ENCODE peak calls at places on chromosomes 5 and 9, in eight cellular contexts. H is epithelial cell of esophagus, X is Peyer's patch, C is AG10803, M is ovary, R is body of pancreas, O is psoas muscle, P is tibial nerve. W is an unnamed sample.

GRCh38 chr5:124628721-124629596 is 117.5 kb downstream of the ZNF608 start:
- DNase-seq in H (peak), X (no peak), C (peak), M (peak), R (no peak), O (peak), P (no peak), W (peak)

GRCh38 chr9:86741311-86742215 is 205.7 kb downstream of the GAS1 start:
- DNase-seq in H (peak), X (no peak), C (peak), M (no peak), R (peak), O (no peak), P (no peak), W (peak)

GRCh38 chr5:168793844-168794837 is 215.0 kb upstream of the PANK3 start:
- DNase-seq in H (peak), X (no peak), C (peak), M (peak), R (no peak), O (no peak), P (no peak), W (peak)

GRCh38 chr9:134656334-134657034 is 14.9 kb downstream of the COL5A1 start:
- DNase-seq in H (no peak), X (no peak), C (no peak), M (no peak), R (no peak), O (no peak), P (no peak), W (no peak)

GRCh38 chr5:74762599-74762998 is 4.3 kb downstream of the GFM2 start:
- DNase-seq in H (peak), X (no peak), C (peak), M (no peak), R (no peak), O (no peak), P (no peak), W (peak)

GRCh38 chr9:136599811-136600660 is 54.2 kb upstream of the NOTCH1 start:
- DNase-seq in H (no peak), X (no peak), C (no peak), M (no peak), R (no peak), O (no peak), P (no peak), W (no peak)

GRCh38 chr9:95570646-95571045 is 53.9 kb upstream of the PTCH1 start:
- DNase-seq in H (no peak), X (no peak), C (peak), M (no peak), R (no peak), O (no peak), P (no peak), W (peak)

GRCh38 chr5:82735160-82735789 is 341.9 kb downstream of the TMEM167A start:
- DNase-seq in H (peak), X (no peak), C (no peak), M (no peak), R (no peak), O (no peak), P (no peak), W (peak)

GRCh38 chr9:126723807-126724172 is 81.0 kb upstream of the ZBTB43 start:
- DNase-seq in H (no peak), X (no peak), C (no peak), M (no peak), R (no peak), O (no peak), P (peak), W (no peak)

GRCh38 chr9:98272083-98272482 is 16.6 kb upstream of the TBC1D2 start:
- DNase-seq in H (no peak), X (no peak), C (no peak), M (no peak), R (no peak), O (no peak), P (no peak), W (no peak)

GRCh38 chr9:87703636-87704276 is 22.2 kb upstream of the CTSL start:
- DNase-seq in H (peak), X (no peak), C (no peak), M (no peak), R (peak), O (no peak), P (no peak), W (no peak)

DNA sequence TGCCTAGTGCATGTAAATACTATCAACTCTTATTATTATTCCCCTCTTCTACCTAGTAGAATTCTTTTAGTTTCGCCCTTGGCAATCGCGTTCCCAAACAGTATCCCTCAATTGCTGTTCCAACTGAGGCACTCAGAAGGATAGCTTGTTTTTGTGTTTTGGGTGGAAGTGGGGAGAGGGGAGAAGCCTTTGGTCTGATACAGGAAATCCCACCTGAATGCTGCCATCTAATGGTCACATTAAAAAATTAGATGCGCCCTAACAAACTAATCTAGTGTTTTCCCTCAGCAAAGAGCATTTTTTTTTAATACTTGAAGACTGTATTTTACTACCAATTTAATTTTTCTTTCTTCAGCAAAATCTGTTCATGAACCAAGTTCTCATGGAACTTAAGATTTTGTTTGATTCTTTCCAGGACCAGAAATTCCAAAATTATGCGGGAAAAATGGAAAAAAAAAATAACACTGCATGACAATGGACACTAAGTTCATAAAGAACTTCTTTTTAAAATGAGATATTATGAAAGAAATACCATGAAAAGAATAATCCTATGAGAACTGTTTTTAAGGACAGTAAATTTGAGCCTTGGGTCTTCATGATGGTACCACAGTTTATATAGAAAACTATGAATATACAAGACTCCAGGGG is 22.2 kb upstream of the GLDC start:
- DNase-seq in H (peak), X (no peak), C (peak), M (no peak), R (no peak), O (no peak), P (no peak), W (no peak)
- TF ChIP-seq CTCF in H (peak), X (no peak), C (peak), M (no peak), R (peak), O (peak), P (peak), W (peak)

GRCh38 chr5:149605354-149605997 is 24.2 kb downstream of the ARHGEF37 start:
- DNase-seq in H (peak), X (no peak), C (no peak), M (no peak), R (no peak), O (no peak), P (no peak), W (no peak)

GRCh38 chr5:149604321-149604720 is 23.0 kb downstream of the ARHGEF37 start:
- DNase-seq in H (no peak), X (no peak), C (no peak), M (no peak), R (no peak), O (no peak), P (no peak), W (no peak)

GRCh38 chr5:149603210-149603609 is 21.9 kb downstream of the ARHGEF37 start:
- DNase-seq in H (peak), X (no peak), C (no peak), M (no peak), R (no peak), O (no peak), P (no peak), W (no peak)

GRCh38 chr5:149608936-149609502 is 27.7 kb downstream of the ARHGEF37 start:
- DNase-seq in H (peak), X (no peak), C (no peak), M (no peak), R (no peak), O (no peak), P (no peak), W (no peak)

DNA sequence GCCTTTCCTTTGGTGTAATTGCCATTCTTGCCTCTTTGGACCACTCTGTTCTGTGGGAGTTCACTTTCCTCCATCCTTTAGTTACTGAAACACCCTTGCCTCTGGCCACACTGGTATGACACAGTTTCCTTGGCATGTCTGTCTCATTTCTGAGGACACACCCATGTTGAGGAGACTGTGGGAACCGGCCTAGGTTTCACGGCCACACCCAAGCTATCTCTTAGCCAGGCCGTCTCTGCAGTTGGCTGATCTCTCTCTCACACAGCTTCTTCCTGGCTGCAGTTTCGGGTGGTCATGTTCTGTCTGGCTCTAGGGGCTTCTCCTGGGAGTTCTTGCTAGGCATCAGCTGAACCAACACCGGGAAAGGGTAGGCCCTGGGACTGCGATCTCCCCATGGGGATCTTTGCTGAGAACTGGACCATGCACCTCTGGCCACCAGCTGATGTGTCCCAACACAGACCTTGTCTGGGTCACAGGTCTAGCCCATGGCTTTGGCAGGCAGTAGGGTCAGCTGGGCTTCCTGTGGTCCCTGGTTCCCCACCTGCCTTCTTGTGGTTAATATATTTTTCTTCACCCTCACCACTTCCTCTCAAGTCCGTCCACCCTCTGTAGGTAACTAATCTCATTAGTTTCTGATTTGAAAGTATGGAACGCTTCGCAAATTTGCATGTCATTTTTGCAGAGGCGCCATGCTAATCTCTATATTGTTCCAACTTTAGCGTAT is 24.9 kb downstream of the ARHGEF37 start:
- DNase-seq in H (peak), X (peak), C (peak), M (no peak), R (no peak), O (peak), P (no peak), W (no peak)
- H3K4me3 ChIP-seq in H (no peak), X (no peak), C (no peak), M (no peak), R (no peak), O (no peak), P (no peak), W (no peak)

DNA sequence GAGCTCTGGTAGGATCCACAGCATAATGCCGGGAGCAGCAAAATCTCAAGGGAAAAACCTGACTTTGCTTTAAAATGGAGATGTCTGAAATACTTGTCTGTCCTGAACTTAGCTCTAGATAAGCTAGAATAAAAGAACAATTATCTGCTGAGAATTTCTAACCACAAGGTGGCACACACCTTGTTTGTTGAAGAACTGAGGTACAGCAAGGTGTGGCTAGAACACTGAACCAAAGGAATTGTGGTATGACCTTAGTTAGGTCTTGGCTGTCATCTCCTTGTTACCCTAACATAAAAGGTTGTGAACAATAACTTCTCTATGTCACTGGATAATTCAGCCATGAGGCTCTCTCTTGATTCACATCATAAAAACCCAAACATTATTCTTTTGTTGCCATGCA is 72.3 kb upstream of the ANXA1 start:
- DNase-seq in H (peak), X (no peak), C (no peak), M (no peak), R (no peak), O (no peak), P (no peak), W (no peak)
- TF ChIP-seq CTCF in H (peak), X (no peak), C (no peak), M (no peak), R (peak), O (no peak), P (no peak), W (peak)

GRCh38 chr5:149419532-149420485 is 40.7 kb upstream of the IL17B start:
- DNase-seq in H (no peak), X (no peak), C (no peak), M (peak), R (no peak), O (peak), P (no peak), W (no peak)

GRCh38 chr5:149421834-149422233 is 42.7 kb upstream of the IL17B start:
- DNase-seq in H (peak), X (no peak), C (peak), M (no peak), R (no peak), O (no peak), P (no peak), W (no peak)

GRCh38 chr5:149418910-149419531 is 39.9 kb upstream of the IL17B start:
- DNase-seq in H (no peak), X (no peak), C (no peak), M (peak), R (no peak), O (no peak), P (no peak), W (no peak)

GRCh38 chr5:149421372-149421685 is 42.2 kb upstream of the IL17B start:
- DNase-seq in H (no peak), X (no peak), C (no peak), M (no peak), R (no peak), O (no peak), P (no peak), W (no peak)

GRCh38 chr5:149420509-149421371 is 41.6 kb upstream of the IL17B start:
- DNase-seq in H (no peak), X (no peak), C (peak), M (peak), R (no peak), O (peak), P (no peak), W (no peak)
- H3K4me3 ChIP-seq in H (no peak), X (no peak), C (no peak), M (no peak), R (no peak), O (no peak), P (no peak), W (no peak)

GRCh38 chr5:171630047-171630669 is 155.5 kb upstream of the SMIM23 start:
- DNase-seq in H (peak), X (no peak), C (peak), M (no peak), R (no peak), O (peak), P (no peak), W (no peak)
- TF ChIP-seq CTCF in H (peak), X (no peak), C (peak), M (no peak), R (peak), O (peak), P (no peak), W (peak)

GRCh38 chr5:96322217-96322616 is 110.8 kb downstream of the PCSK1 start:
- DNase-seq in H (no peak), X (no peak), C (no peak), M (no peak), R (no peak), O (no peak), P (no peak), W (no peak)

GRCh38 chr5:96318569-96319100 is 114.4 kb downstream of the PCSK1 start:
- DNase-seq in H (no peak), X (no peak), C (no peak), M (no peak), R (no peak), O (no peak), P (no peak), W (no peak)

GRCh38 chr5:96322865-96323264 is 110.2 kb downstream of the PCSK1 start:
- DNase-seq in H (no peak), X (no peak), C (no peak), M (no peak), R (no peak), O (no peak), P (no peak), W (no peak)

GRCh38 chr5:96321371-96321770 is 111.7 kb downstream of the PCSK1 start:
- DNase-seq in H (peak), X (no peak), C (peak), M (no peak), R (no peak), O (no peak), P (no peak), W (no peak)

DNA sequence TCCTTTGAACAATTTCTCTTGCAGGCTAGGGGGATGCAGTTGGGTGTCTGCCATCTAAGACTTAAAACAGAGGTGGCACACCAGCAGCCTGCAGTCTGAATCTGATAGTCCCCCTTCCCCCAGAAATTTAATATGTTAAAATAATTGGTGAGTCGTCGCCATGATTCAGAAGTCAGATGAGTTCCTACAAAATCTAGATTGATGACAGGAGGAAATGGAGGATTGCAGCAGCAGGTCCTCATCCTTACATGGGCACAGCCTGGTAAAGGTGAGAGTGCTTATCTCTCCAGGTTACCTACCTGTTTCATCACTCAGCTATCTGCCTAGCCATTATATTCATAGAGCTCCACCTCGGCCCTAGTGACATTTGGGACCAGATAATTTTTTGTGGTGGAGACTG is 112.3 kb downstream of the PCSK1 start:
- DNase-seq in H (peak), X (no peak), C (no peak), M (no peak), R (no peak), O (no peak), P (no peak), W (no peak)
- H3K4me3 ChIP-seq in H (no peak), X (no peak), C (no peak), M (no peak), R (no peak), O (no peak), P (no peak), W (no peak)

W was measured in retinal pigment epithelial cell.